ENCODE peak calls at places on chromosomes 7 and 10, in six cellular contexts. K is CD4-positive, alpha-beta T cell; W is activated CD4-positive, CD25-positive, alpha-beta regulatory T cell; N is anterior cingulate cortex; T is Kasumi-1; A is Peyer's patch. Y is an unnamed sample.

GRCh38 chr10:48357631-48358030 is 51.2 kb downstream of the MAPK8 start:
- DNase-seq in N (no peak), T (no peak), A (no peak), W (no peak), K (no peak), Y (no peak)

GRCh38 chr10:49678827-49679479 is 498 bp upstream of the C10orf53 start:
- DNase-seq in T (no peak), W (no peak), N (no peak), K (no peak), A (no peak), Y (no peak)

GRCh38 chr7:125651823-125652528 is 722.4 kb upstream of the POT1 start:
- DNase-seq in T (no peak), A (no peak), W (no peak), K (no peak), N (no peak), Y (no peak)

GRCh38 chr10:133324198-133324792 is 12.4 kb downstream of the CALY start:
- DNase-seq in A (peak; percentile 66), K (peak; percentile 56), T (peak; percentile 32), W (no peak), N (no peak), Y (peak; percentile 76)

GRCh38 chr7:1882451-1882850 is 212.4 kb downstream of the ELFN1 start:
- DNase-seq in K (no peak), A (no peak), W (no peak), T (no peak), N (no peak), Y (no peak)

GRCh38 chr7:122887198-122887597 is 938 bp upstream of the CADPS2 start:
- DNase-seq in T (peak; percentile 43), N (peak; percentile 55), W (no peak), K (no peak), A (no peak), Y (peak; percentile 67)

GRCh38 chr10:11874568-11875182 is 51.5 kb downstream of the PROSER2 start:
- DNase-seq in A (no peak), T (peak; percentile 94), K (peak; percentile 42), N (peak; percentile 76), W (no peak), Y (peak; percentile 76)

GRCh38 chr10:62341419-62341818 is 32.8 kb upstream of the ZNF365 start:
- DNase-seq in K (no peak), N (no peak), A (no peak), W (no peak), T (no peak), Y (no peak)

GRCh38 chr7:9981950-9982349 is 991.7 kb upstream of the PHF14 start:
- DNase-seq in T (peak; percentile 51), N (no peak), A (no peak), K (no peak), W (no peak), Y (no peak)

GRCh38 chr10:46518028-46518725 is 38.3 kb downstream of the GPRIN2 start:
- DNase-seq in N (no peak), T (no peak), K (peak; percentile 22), W (no peak), A (peak; percentile 11), Y (no peak)

GRCh38 chr7:2512179-2512644 is 7.4 kb upstream of the LFNG start:
- DNase-seq in N (peak; percentile 15), T (no peak), W (no peak), K (no peak), A (no peak), Y (no peak)

GRCh38 chr10:120521880-120522279 is 64.9 kb downstream of the PLPP4 start:
- DNase-seq in N (no peak), A (no peak), K (no peak), T (no peak), W (no peak), Y (no peak)

GRCh38 chr10:19689231-19689630 is 127.0 kb upstream of the PLXDC2 start:
- DNase-seq in K (no peak), N (no peak), W (no peak), T (no peak), A (no peak), Y (no peak)

GRCh38 chr7:142349670-142350405 is 92.0 kb upstream of the PRSS58 start:
- DNase-seq in A (no peak), K (no peak), T (no peak), N (no peak), W (no peak), Y (no peak)

GRCh38 chr7:5699467-5699866 is 82.0 kb downstream of the RNF216 start:
- DNase-seq in K (no peak), N (peak; percentile 28), W (no peak), A (no peak), T (no peak), Y (peak; percentile 18)

GRCh38 chr10:113415246-113415645 is 137.6 kb upstream of the HABP2 start:
- DNase-seq in N (no peak), K (no peak), A (no peak), T (no peak), W (no peak), Y (no peak)

GRCh38 chr10:97821308-97822038 is 28.2 kb upstream of the GOLGA7B start:
- DNase-seq in N (no peak), W (no peak), A (no peak), T (no peak), K (no peak), Y (peak; percentile 3)

GRCh38 chr10:18738835-18739234 is 79.6 kb downstream of the ARL5B start:
- DNase-seq in W (no peak), K (no peak), N (no peak), A (no peak), T (no peak), Y (peak; percentile 30)

GRCh38 chr10:68202965-68203358 is 29.0 kb downstream of the ATOH7 start:
- DNase-seq in A (no peak), T (no peak), W (no peak), K (no peak), N (no peak), Y (peak; percentile 28)

GRCh38 chr7:98557538-98558031 is 59.5 kb upstream of the NPTX2 start:
- DNase-seq in W (no peak), A (no peak), N (no peak), T (no peak), K (no peak), Y (no peak)

GRCh38 chr7:35723011-35723410 is 28.1 kb upstream of the HERPUD2 start:
- DNase-seq in A (no peak), K (no peak), T (no peak), N (no peak), W (no peak), Y (no peak)

GRCh38 chr10:118799779-118800178 is 45.0 kb upstream of the CACUL1 start:
- DNase-seq in A (no peak), T (no peak), K (no peak), N (no peak), W (no peak), Y (peak; percentile 7)

GRCh38 chr7:102284399-102284798 is 2.3 kb upstream of the SH2B2 start:
- DNase-seq in N (no peak), W (no peak), K (no peak), T (no peak), A (peak; percentile 48), Y (no peak)

GRCh38 chr7:99003419-99003818 is 125.1 kb downstream of the TRRAP start:
- DNase-seq in N (no peak), A (no peak), T (no peak), W (no peak), K (peak; percentile 14), Y (no peak)

GRCh38 chr7:12570148-12570528 is 382 bp upstream of the SCIN start:
- DNase-seq in W (no peak), A (no peak), K (no peak), N (no peak), T (no peak), Y (no peak)

GRCh38 chr10:123496996-123497660 is 169.0 kb upstream of the GPR26 start:
- DNase-seq in K (no peak), N (no peak), T (no peak), W (no peak), A (no peak), Y (no peak)

GRCh38 chr10:60110739-60111138 is 204.4 kb upstream of the CCDC6 start:
- DNase-seq in W (no peak), N (no peak), A (no peak), K (no peak), T (no peak), Y (no peak)

Y was measured in fibroblast of villous mesenchyme.